ENCODE peak calls at places on chromosomes 7 and 10, in five cellular contexts. G, W, J, F and P are unnamed samples. For H3K4me1, the result is how much of the 10 kb centered on the place peaks cover.

GRCh38 chr7:74430961-74431466 is 22.7 kb upstream of the GTF2IRD1 start:
- DNase-seq in G (no peak), W (no peak), J (no peak), F (no peak), P (no peak)

GRCh38 chr7:120014920-120015465 is 258.0 kb upstream of the KCND2 start:
- DNase-seq in G (no peak), W (no peak), J (no peak), F (no peak), P (no peak)

GRCh38 chr7:15580604-15581351 is 19.0 kb upstream of the AGMO start:
- DNase-seq in G (no peak), W (no peak), J (no peak), F (no peak), P (no peak)

GRCh38 chr7:144738708-144739314 is 97.0 kb downstream of the TPK1 start:
- DNase-seq in G (no peak), W (peak), J (peak), F (no peak), P (no peak)

GRCh38 chr10:84424731-84425165 is 96.4 kb downstream of the CCSER2 start:
- DNase-seq in G (peak), W (peak), J (peak), F (peak), P (peak)

GRCh38 chr10:4159173-4159572 is 374.2 kb upstream of the KLF6 start:
- DNase-seq in G (no peak), W (no peak), J (no peak), F (no peak), P (no peak)

GRCh38 chr10:110425684-110426293 is 71.9 kb upstream of the DUSP5 start:
- DNase-seq in G (no peak), W (peak), J (no peak), F (no peak), P (no peak)

GRCh38 chr7:70582921-70583895 is 548.7 kb upstream of the GALNT17 start:
- DNase-seq in G (no peak), W (no peak), J (no peak), F (no peak), P (no peak)

DNA sequence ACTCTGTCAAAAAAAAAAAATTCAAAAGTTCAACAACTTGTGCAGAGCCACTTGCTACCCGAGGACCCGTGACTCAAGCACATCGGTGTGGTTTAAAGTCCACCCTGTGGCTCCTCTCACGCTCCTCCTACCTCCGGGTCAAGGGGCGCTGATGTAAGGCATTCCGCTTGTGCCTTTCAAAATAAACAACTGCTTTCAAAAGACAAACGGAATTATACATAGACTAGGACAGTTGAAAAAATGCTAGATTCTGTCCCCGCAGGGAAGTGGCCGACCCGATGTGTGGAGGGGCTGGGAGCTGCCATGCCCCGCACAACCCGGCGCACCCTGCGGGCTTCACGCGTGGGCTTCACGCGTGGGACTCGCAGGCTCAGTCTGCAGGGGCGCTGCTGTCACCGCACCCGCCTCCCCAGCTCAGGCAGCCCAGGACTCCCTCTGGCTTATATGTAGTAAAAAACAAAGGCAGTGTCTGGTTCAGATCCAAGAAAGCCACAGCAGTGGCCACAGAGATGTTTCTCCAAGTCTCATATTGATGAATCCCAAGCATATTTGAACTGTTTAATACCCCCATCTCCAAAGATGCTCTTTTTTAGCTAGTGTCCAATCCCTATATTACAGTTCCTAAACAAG is 239.7 kb upstream of the INHBA start:
- DNase-seq in G (no peak), W (peak), J (peak), F (peak), P (no peak)
- H3K4me3 ChIP-seq in G (peak), W (peak), J (no peak), F (peak), P (no peak)

GRCh38 chr7:919114-919442 is 35.4 kb downstream of the ADAP1 start:
- DNase-seq in G (no peak), W (no peak), J (no peak), F (peak), P (peak)
- H3K4me1 ChIP-seq in G (under half), W (under half), J (under half), F (under half), P (under half)

GRCh38 chr10:52759154-52759553 is 13.4 kb downstream of the MBL2 start:
- DNase-seq in G (no peak), W (no peak), J (no peak), F (no peak), P (no peak)

GRCh38 chr10:52755297-52756062 is 17.1 kb downstream of the MBL2 start:
- DNase-seq in G (no peak), W (no peak), J (peak), F (no peak), P (no peak)

GRCh38 chr10:52758406-52758805 is 14.2 kb downstream of the MBL2 start:
- DNase-seq in G (no peak), W (no peak), J (no peak), F (no peak), P (no peak)

GRCh38 chr10:52756295-52756694 is 16.3 kb downstream of the MBL2 start:
- DNase-seq in G (no peak), W (no peak), J (no peak), F (no peak), P (no peak)

DNA sequence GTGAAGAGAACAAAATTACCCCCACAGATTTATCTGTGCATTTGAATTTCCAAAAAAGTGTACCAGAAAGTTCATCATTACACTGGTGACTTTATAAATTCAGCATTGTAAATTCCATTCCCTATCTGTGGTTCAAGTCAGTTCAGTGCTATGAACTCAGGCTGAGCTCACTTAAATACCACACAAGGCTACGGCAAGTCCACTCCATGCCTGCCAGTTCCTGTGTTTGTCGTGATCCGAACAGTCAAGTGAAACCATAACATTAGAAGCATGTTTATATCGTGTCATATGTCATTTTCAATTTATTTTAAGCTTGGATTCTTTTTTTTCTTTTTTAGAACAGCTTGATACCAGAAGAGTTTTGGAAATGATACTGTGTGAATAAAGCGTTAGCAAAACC is 14.8 kb downstream of the MBL2 start:
- DNase-seq in G (no peak), W (no peak), J (no peak), F (no peak), P (no peak)
- H3K27ac ChIP-seq in G (no peak), W (no peak), J (no peak), F (no peak), P (no peak)

GRCh38 chr10:74282151-74282852 is 131.3 kb downstream of the ADK start:
- DNase-seq in G (no peak), W (no peak), J (no peak), F (no peak), P (no peak)
- H3K4me3 ChIP-seq in G (no peak), W (no peak), J (no peak), F (no peak), P (no peak)

DNA sequence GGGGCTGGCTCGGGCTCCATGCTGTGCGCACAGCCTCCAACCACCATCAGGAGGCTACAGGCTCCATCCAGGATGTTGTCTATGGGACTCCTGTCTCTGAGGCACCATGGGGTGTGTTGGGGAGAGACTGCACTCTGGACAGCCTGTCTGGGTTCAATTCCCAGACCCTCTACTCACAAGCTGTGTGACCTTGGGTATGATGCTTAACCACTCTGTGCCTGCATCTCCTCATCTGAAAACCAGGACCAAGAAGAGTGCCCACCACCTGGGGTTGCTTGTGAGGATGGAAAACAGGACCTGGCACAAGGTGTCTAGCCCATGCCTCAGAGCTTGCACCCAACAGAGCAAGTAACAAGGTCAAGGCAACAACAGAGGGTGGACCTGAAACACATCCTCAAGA is 109.8 kb downstream of the KCNMA1 start:
- DNase-seq in G (no peak), W (no peak), J (no peak), F (no peak), P (no peak)
- H3K4me1 ChIP-seq in G (under half), W (under half), J (under half), F (under half), P (under half)

GRCh38 chr10:34964166-34964800 is 125.9 kb downstream of the CUL2 start:
- DNase-seq in G (no peak), W (no peak), J (no peak), F (no peak), P (no peak)
- H3K27ac ChIP-seq in G (no peak), W (no peak), J (no peak), F (no peak), P (no peak)

GRCh38 chr7:151735854-151736402 is 141.0 kb downstream of the PRKAG2 start:
- DNase-seq in G (no peak), W (no peak), J (no peak), F (no peak), P (no peak)
- H3K4me3 ChIP-seq in G (peak), W (peak), J (no peak), F (no peak), P (peak)